ENCODE peak calls at places on chromosomes 6 and 20, in five cellular contexts. F is stimulated activated CD4-positive, alpha-beta T cell treated with anti-CD3 and anti-CD28 coated beads, Interleukin-15, amount 100 ng/mL, for 24 hours; D is HS-5; B is activated CD4-positive, alpha-beta T cell treated with anti-CD3 and anti-CD28 coated beads, Interleukin-2, amount 50 U/mL, for 1 hour; E is AG09319. R is an unnamed sample.

GRCh38 chr6:51855310-51856082 is 231.9 kb downstream of the PKHD1 start:
- DNase-seq in F (peak), D (peak), B (no peak), E (peak), R (no peak)

GRCh38 chr6:118372413-118372812 is 175.7 kb upstream of the PLN start:
- DNase-seq in F (no peak), D (no peak), B (no peak), E (no peak), R (no peak)

GRCh38 chr20:62191781-62192559 is 9.1 kb downstream of the MTG2 start:
- DNase-seq in F (no peak), D (no peak), B (no peak), E (no peak), R (no peak)

GRCh38 chr20:25280574-25281535 is 33.0 kb downstream of the PYGB start:
- DNase-seq in F (peak), D (no peak), B (no peak), E (no peak), R (no peak)

GRCh38 chr6:159875194-159875593 is 15.6 kb upstream of the MAS1 start:
- DNase-seq in F (no peak), D (no peak), B (no peak), E (no peak), R (no peak)

GRCh38 chr6:53486679-53487078 is 58.2 kb downstream of the GCLC start:
- DNase-seq in F (no peak), D (no peak), B (no peak), E (no peak), R (no peak)

GRCh38 chr20:61082700-61083099 is 169.4 kb upstream of the CDH4 start:
- DNase-seq in F (no peak), D (no peak), B (no peak), E (no peak), R (no peak)

GRCh38 chr6:72647489-72647888 is 25.6 kb downstream of the KCNQ5 start:
- DNase-seq in F (no peak), D (no peak), B (no peak), E (no peak), R (no peak)

GRCh38 chr6:61809004-61809595 is 476.9 kb downstream of the KHDRBS2 start:
- DNase-seq in F (no peak), D (peak), B (no peak), E (no peak), R (no peak)

GRCh38 chr20:64090165-64090564 is 6.0 kb upstream of the LKAAEAR1 start:
- DNase-seq in F (no peak), D (no peak), B (no peak), E (no peak), R (no peak)

GRCh38 chr6:116258520-116258919 is 4.6 kb upstream of the TSPYL4 start:
- DNase-seq in F (no peak), D (no peak), B (no peak), E (no peak), R (no peak)

GRCh38 chr6:39891976-39892375 is 42.3 kb downstream of the MOCS1 start:
- DNase-seq in F (no peak), D (no peak), B (no peak), E (no peak), R (no peak)

GRCh38 chr6:41878961-41879405 is 16.2 kb downstream of the USP49 start:
- DNase-seq in F (no peak), D (peak), B (no peak), E (peak), R (no peak)